ENCODE peak calls at places on chromosome 1, in six cellular contexts. G is cardiac muscle cell, U is GM23338, E is head of caudate nucleus, C is foreskin fibroblast, V is iPS DF 19.7. S is an unnamed sample.
A peak's percentile ranks its signal among the peaks of the same experiment; 100 is the strongest.

GRCh38 chr1:243595527-243596206 is 254.4 kb downstream of the AKT3 start:
- DNase-seq in E (no peak), C (peak; percentile 36), G (no peak), U (no peak), V (no peak), S (no peak)

GRCh38 chr1:177181631-177182291 is 11.0 kb downstream of the BRINP2 start:
- DNase-seq in V (no peak), E (peak; percentile 73), C (peak; percentile 26), G (peak; percentile 87), U (peak; percentile 92), S (peak; percentile 87)

GRCh38 chr1:1168451-1169411 is 4.9 kb upstream of the TTLL10 start:
- DNase-seq in C (no peak), E (no peak), V (no peak), U (peak; percentile 2), G (no peak), S (peak; percentile 78)

GRCh38 chr1:2229921-2230700 is 2.0 kb downstream of the SKI start:
- DNase-seq in V (no peak), C (no peak), G (no peak), U (peak; percentile 50), E (no peak), S (no peak)

GRCh38 chr1:68181165-68181556 is 51.2 kb downstream of the WLS start:
- DNase-seq in E (no peak), V (no peak), G (no peak), C (no peak), U (no peak), S (no peak)

GRCh38 chr1:207021139-207021861 is 11.3 kb downstream of the C1orf116 start:
- DNase-seq in G (peak; percentile 16), V (no peak), C (no peak), U (no peak), E (no peak), S (no peak)

GRCh38 chr1:11531314-11531870 is 52.4 kb downstream of the DISP3 start:
- DNase-seq in V (no peak), G (no peak), E (peak; percentile 53), C (no peak), U (peak; percentile 39), S (peak; percentile 29)

GRCh38 chr1:164781980-164782379 is 223.0 kb downstream of the PBX1 start:
- DNase-seq in G (no peak), E (no peak), V (no peak), C (no peak), U (no peak), S (no peak)

GRCh38 chr1:112263464-112263863 is 132.6 kb upstream of the CTTNBP2NL start:
- DNase-seq in U (no peak), V (no peak), E (no peak), G (no peak), C (peak; percentile 13), S (no peak)

S was measured in left kidney.